ENCODE peak calls at places on chromosomes 7 and 10, in seven cellular contexts. One of them, this sample, is unnamed.

GRCh38 chr10:110600487-110601101 is 33.1 kb downstream of the SMC3 start:
- DNase-seq in GM23248: peak
- DNase-seq in HCT116: peak
- DNase-seq in neuronal stem cell: peak
- DNase-seq in NB4: peak
- DNase-seq in tibial artery: no peak
- DNase-seq in CD4-positive, alpha-beta memory T cell: peak
- DNase-seq in this sample: peak

GRCh38 chr10:649798-650690 is 39.4 kb downstream of the DIP2C start:
- DNase-seq in NB4: no peak
- DNase-seq in tibial artery: peak
- DNase-seq in neuronal stem cell: no peak
- DNase-seq in CD4-positive, alpha-beta memory T cell: no peak
- DNase-seq in HCT116: no peak
- DNase-seq in GM23248: no peak
- DNase-seq in this sample: peak

GRCh38 chr7:120733835-120734234 is 124.1 kb downstream of the TSPAN12 start:
- DNase-seq in CD4-positive, alpha-beta memory T cell: no peak
- DNase-seq in GM23248: no peak
- DNase-seq in HCT116: no peak
- DNase-seq in tibial artery: no peak
- DNase-seq in neuronal stem cell: no peak
- DNase-seq in NB4: no peak
- DNase-seq in this sample: no peak

GRCh38 chr10:71598673-71599072 is 120.9 kb downstream of the C10orf105 start:
- DNase-seq in CD4-positive, alpha-beta memory T cell: no peak
- DNase-seq in HCT116: no peak
- DNase-seq in NB4: no peak
- DNase-seq in GM23248: peak
- DNase-seq in neuronal stem cell: no peak
- DNase-seq in tibial artery: peak
- DNase-seq in this sample: peak

GRCh38 chr7:80172387-80172786 is 37.8 kb downstream of the GNAI1 start:
- DNase-seq in neuronal stem cell: no peak
- DNase-seq in NB4: no peak
- DNase-seq in CD4-positive, alpha-beta memory T cell: no peak
- DNase-seq in GM23248: no peak
- DNase-seq in tibial artery: no peak
- DNase-seq in HCT116: no peak
- DNase-seq in this sample: no peak

GRCh38 chr7:1027285-1028043 is 16.9 kb upstream of the GPR146 start:
- DNase-seq in CD4-positive, alpha-beta memory T cell: no peak
- DNase-seq in tibial artery: no peak
- DNase-seq in NB4: peak
- DNase-seq in HCT116: no peak
- DNase-seq in neuronal stem cell: no peak
- DNase-seq in GM23248: peak
- DNase-seq in this sample: peak

GRCh38 chr10:69180525-69181204 is 631 bp downstream of the SUPV3L1 start:
- DNase-seq in CD4-positive, alpha-beta memory T cell: no peak
- DNase-seq in tibial artery: no peak
- DNase-seq in GM23248: peak
- DNase-seq in NB4: peak
- DNase-seq in HCT116: no peak
- DNase-seq in neuronal stem cell: peak
- DNase-seq in this sample: peak

GRCh38 chr7:71925663-71926062 is 486.5 kb downstream of the CALN1 start:
- DNase-seq in HCT116: no peak
- DNase-seq in GM23248: no peak
- DNase-seq in tibial artery: no peak
- DNase-seq in neuronal stem cell: no peak
- DNase-seq in CD4-positive, alpha-beta memory T cell: no peak
- DNase-seq in NB4: peak
- DNase-seq in this sample: no peak

GRCh38 chr10:132455441-132455971 is 58.5 kb downstream of the PWWP2B start:
- DNase-seq in GM23248: no peak
- DNase-seq in NB4: no peak
- DNase-seq in tibial artery: no peak
- DNase-seq in HCT116: no peak
- DNase-seq in CD4-positive, alpha-beta memory T cell: no peak
- DNase-seq in neuronal stem cell: no peak
- DNase-seq in this sample: no peak

GRCh38 chr7:103668538-103668937 is 222.5 kb upstream of the SLC26A5 start:
- DNase-seq in tibial artery: no peak
- DNase-seq in CD4-positive, alpha-beta memory T cell: no peak
- DNase-seq in NB4: no peak
- DNase-seq in neuronal stem cell: no peak
- DNase-seq in GM23248: no peak
- DNase-seq in HCT116: no peak
- DNase-seq in this sample: no peak

GRCh38 chr10:31677198-31678138 is 251.2 kb downstream of the ARHGAP12 start:
- DNase-seq in neuronal stem cell: peak
- DNase-seq in HCT116: no peak
- DNase-seq in tibial artery: no peak
- DNase-seq in GM23248: no peak
- DNase-seq in CD4-positive, alpha-beta memory T cell: no peak
- DNase-seq in NB4: no peak
- DNase-seq in this sample: no peak
- H3K4me3 ChIP-seq in neuronal stem cell: no peak
- H3K4me3 ChIP-seq in HCT116: no peak
- H3K4me3 ChIP-seq in tibial artery: no peak
- H3K4me3 ChIP-seq in GM23248: no peak
- H3K4me3 ChIP-seq in CD4-positive, alpha-beta memory T cell: no peak
- H3K4me3 ChIP-seq in NB4: no peak
- H3K4me3 ChIP-seq in this sample: no peak

DNA sequence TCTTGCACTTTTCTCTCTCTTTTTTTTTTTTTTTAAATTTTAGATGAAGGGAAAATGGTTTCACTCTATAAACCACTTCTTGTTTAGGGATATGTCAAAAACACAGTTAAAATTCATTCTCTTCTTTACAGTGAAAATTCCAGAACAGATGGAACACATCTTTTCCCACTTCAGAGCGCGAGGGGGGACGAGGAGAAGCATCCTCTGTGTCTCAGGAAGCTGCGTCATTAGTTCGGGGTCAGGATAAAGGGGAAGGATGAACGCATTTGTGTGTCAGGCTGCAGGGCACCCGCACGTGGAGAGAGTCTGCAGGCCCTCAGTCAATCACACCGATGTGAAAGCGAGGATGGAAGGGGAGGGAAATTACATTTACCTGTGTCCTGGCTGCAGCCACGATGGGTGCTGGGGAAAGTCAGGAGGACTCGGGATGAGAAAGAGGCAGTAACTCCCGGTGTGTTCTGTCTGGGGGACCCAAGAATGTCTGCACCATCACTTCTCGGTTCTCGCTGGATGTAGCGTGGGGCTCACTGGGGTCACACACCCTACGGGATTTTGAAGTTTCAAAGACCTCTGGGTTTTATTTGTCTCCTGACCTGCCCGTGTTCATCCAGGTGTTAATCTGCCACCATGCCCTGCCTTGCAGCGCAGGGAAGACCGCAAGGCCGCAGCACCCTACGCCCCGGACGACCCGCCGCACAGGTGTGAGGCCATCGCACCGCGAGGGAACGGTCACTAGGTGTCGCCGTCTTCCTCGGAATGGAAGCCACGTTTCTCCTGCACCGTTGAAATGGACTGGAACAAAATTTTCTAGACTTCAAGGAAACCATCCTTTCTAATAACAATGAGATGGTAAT is 66.7 kb upstream of the PITRM1 start:
- DNase-seq in CD4-positive, alpha-beta memory T cell: peak
- DNase-seq in GM23248: peak
- DNase-seq in NB4: peak
- DNase-seq in neuronal stem cell: peak
- DNase-seq in HCT116: peak
- DNase-seq in tibial artery: peak
- DNase-seq in this sample: peak
- H3K4me3 ChIP-seq in CD4-positive, alpha-beta memory T cell: no peak
- H3K4me3 ChIP-seq in GM23248: no peak
- H3K4me3 ChIP-seq in NB4: no peak
- H3K4me3 ChIP-seq in neuronal stem cell: no peak
- H3K4me3 ChIP-seq in HCT116: no peak
- H3K4me3 ChIP-seq in tibial artery: no peak
- H3K4me3 ChIP-seq in this sample: no peak

GRCh38 chr10:5499493-5499800 is at the start of gene CALML5:
- DNase-seq in HCT116: no peak
- DNase-seq in CD4-positive, alpha-beta memory T cell: no peak
- DNase-seq in GM23248: no peak
- DNase-seq in tibial artery: peak
- DNase-seq in NB4: no peak
- DNase-seq in neuronal stem cell: no peak
- DNase-seq in this sample: no peak
- H3K4me3 ChIP-seq in HCT116: no peak
- H3K4me3 ChIP-seq in CD4-positive, alpha-beta memory T cell: no peak
- H3K4me3 ChIP-seq in GM23248: no peak
- H3K4me3 ChIP-seq in tibial artery: no peak
- H3K4me3 ChIP-seq in NB4: no peak
- H3K4me3 ChIP-seq in neuronal stem cell: no peak
- H3K4me3 ChIP-seq in this sample: no peak

GRCh38 chr10:80473096-80473657 is 19.1 kb downstream of the TSPAN14 start:
- DNase-seq in HCT116: no peak
- DNase-seq in NB4: no peak
- DNase-seq in GM23248: no peak
- DNase-seq in neuronal stem cell: no peak
- DNase-seq in tibial artery: peak
- DNase-seq in CD4-positive, alpha-beta memory T cell: no peak
- DNase-seq in this sample: no peak
- H3K4me3 ChIP-seq in HCT116: no peak
- H3K4me3 ChIP-seq in NB4: no peak
- H3K4me3 ChIP-seq in GM23248: no peak
- H3K4me3 ChIP-seq in neuronal stem cell: no peak
- H3K4me3 ChIP-seq in tibial artery: no peak
- H3K4me3 ChIP-seq in CD4-positive, alpha-beta memory T cell: no peak
- H3K4me3 ChIP-seq in this sample: no peak

GRCh38 chr7:76267835-76268183 is 34.7 kb upstream of the HSPB1 start:
- DNase-seq in tibial artery: no peak
- DNase-seq in HCT116: no peak
- DNase-seq in NB4: no peak
- DNase-seq in CD4-positive, alpha-beta memory T cell: no peak
- DNase-seq in GM23248: no peak
- DNase-seq in neuronal stem cell: no peak
- DNase-seq in this sample: no peak
- H3K4me3 ChIP-seq in tibial artery: no peak
- H3K4me3 ChIP-seq in HCT116: no peak
- H3K4me3 ChIP-seq in NB4: no peak
- H3K4me3 ChIP-seq in CD4-positive, alpha-beta memory T cell: no peak
- H3K4me3 ChIP-seq in GM23248: no peak
- H3K4me3 ChIP-seq in neuronal stem cell: no peak
- H3K4me3 ChIP-seq in this sample: no peak

GRCh38 chr7:78720066-78720465 is 733.4 kb downstream of the MAGI2 start:
- DNase-seq in neuronal stem cell: no peak
- DNase-seq in NB4: no peak
- DNase-seq in tibial artery: no peak
- DNase-seq in HCT116: no peak
- DNase-seq in CD4-positive, alpha-beta memory T cell: no peak
- DNase-seq in GM23248: no peak
- DNase-seq in this sample: no peak
- H3K4me3 ChIP-seq in neuronal stem cell: no peak
- H3K4me3 ChIP-seq in NB4: no peak
- H3K4me3 ChIP-seq in tibial artery: no peak
- H3K4me3 ChIP-seq in HCT116: no peak
- H3K4me3 ChIP-seq in CD4-positive, alpha-beta memory T cell: no peak
- H3K4me3 ChIP-seq in GM23248: no peak
- H3K4me3 ChIP-seq in this sample: no peak

DNA sequence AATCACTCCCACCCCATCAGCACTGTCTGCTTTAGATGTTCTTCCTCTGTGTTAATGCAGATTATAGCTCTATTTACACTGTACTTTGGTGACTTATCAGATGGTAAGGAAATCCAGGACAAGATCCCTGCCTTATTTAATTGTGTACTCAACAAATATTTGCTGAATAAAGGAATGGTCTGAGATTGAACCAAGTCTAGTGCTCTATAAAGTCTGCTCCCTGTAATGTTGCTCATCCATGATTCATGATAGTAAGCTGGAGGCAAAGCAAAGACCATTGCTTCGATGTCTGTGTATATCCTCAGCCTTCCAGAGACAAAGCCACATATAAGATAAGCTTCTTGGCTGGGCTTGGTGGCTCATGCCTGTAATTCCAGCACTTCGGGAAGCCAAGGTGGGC is 33.5 kb downstream of the PLCE1 start:
- DNase-seq in neuronal stem cell: no peak
- DNase-seq in GM23248: peak
- DNase-seq in CD4-positive, alpha-beta memory T cell: no peak
- DNase-seq in NB4: no peak
- DNase-seq in HCT116: no peak
- DNase-seq in tibial artery: no peak
- DNase-seq in this sample: no peak
- H3K4me3 ChIP-seq in neuronal stem cell: no peak
- H3K4me3 ChIP-seq in GM23248: no peak
- H3K4me3 ChIP-seq in CD4-positive, alpha-beta memory T cell: no peak
- H3K4me3 ChIP-seq in NB4: no peak
- H3K4me3 ChIP-seq in HCT116: no peak
- H3K4me3 ChIP-seq in tibial artery: no peak
- H3K4me3 ChIP-seq in this sample: no peak

This sample was measured in fibroblast of villous mesenchyme.